ENCODE peak calls at places on chromosomes 12 and 14, in nine cellular contexts. X is transverse colon, Y is uterus, Q is tibial nerve, A is heart left ventricle, M is endothelial cell of umbilical vein, T is adipocyte, H is mucosa of descending colon, J is fibroblast of lung. V is an unnamed sample.

GRCh38 chr12:72272731-72273498 is 745 bp downstream of the TRHDE start:
- DNase-seq in X (no peak), Y (peak; percentile 19), Q (no peak), A (no peak), M (no peak), T (peak; percentile 66), H (no peak), J (peak; percentile 70), V (no peak)

GRCh38 chr14:64958743-64959142 is 13.4 kb downstream of the RAB15 start:
- DNase-seq in X (no peak), Y (no peak), Q (no peak), A (no peak), M (no peak), T (no peak), H (no peak), J (no peak), V (peak; percentile 1)

GRCh38 chr12:32488132-32488531 is 88.8 kb downstream of the FGD4 start:
- DNase-seq in X (no peak), Y (no peak), Q (no peak), A (no peak), M (no peak), T (no peak), H (no peak), J (no peak), V (no peak)

GRCh38 chr14:98909251-98909944 is 362.6 kb downstream of the BCL11B start:
- DNase-seq in X (no peak), Y (no peak), Q (no peak), A (no peak), M (no peak), T (no peak), H (no peak), J (peak; percentile 80), V (no peak)

GRCh38 chr14:104341532-104342434 is 203.4 kb downstream of the KIF26A start:
- DNase-seq in X (peak; percentile 87), Y (peak; percentile 12), Q (no peak), A (no peak), M (peak; percentile 40), T (no peak), H (peak; percentile 86), J (no peak), V (no peak)

GRCh38 chr12:18079541-18080230 is 10.3 kb downstream of the RERGL start:
- DNase-seq in X (no peak), Y (no peak), Q (no peak), A (no peak), M (no peak), T (no peak), H (no peak), J (no peak), V (no peak)

GRCh38 chr14:68191567-68192321 is 372.2 kb downstream of the RAD51B start:
- DNase-seq in X (no peak), Y (peak; percentile 52), Q (no peak), A (no peak), M (no peak), T (no peak), H (peak; percentile 55), J (peak; percentile 63), V (no peak)

GRCh38 chr14:75428230-75429104 is 645 bp downstream of the JDP2 start:
- DNase-seq in X (peak; percentile 63), Y (peak; percentile 43), Q (no peak), A (peak; percentile 60), M (no peak), T (peak; percentile 59), H (peak; percentile 64), J (peak; percentile 32), V (no peak)

GRCh38 chr12:6372403-6373003 is 2.9 kb downstream of the SCNN1A start:
- DNase-seq in X (peak; percentile 56), Y (no peak), Q (no peak), A (no peak), M (peak; percentile 58), T (peak; percentile 80), H (no peak), J (peak; percentile 87), V (no peak)

GRCh38 chr12:5745251-5745888 is 199.7 kb downstream of the ANO2 start:
- DNase-seq in X (peak; percentile 68), Y (no peak), Q (peak; percentile 40), A (peak; percentile 72), M (peak; percentile 93), T (peak; percentile 71), H (peak; percentile 88), J (peak; percentile 30), V (no peak)

GRCh38 chr14:82445810-82446575 is 912.3 kb upstream of the SEL1L start:
- DNase-seq in X (no peak), Y (no peak), Q (no peak), A (no peak), M (no peak), T (no peak), H (no peak), J (no peak), V (no peak)

GRCh38 chr12:14325716-14326343 is 39.7 kb upstream of the ATF7IP start:
- DNase-seq in X (no peak), Y (no peak), Q (no peak), A (no peak), M (no peak), T (no peak), H (no peak), J (no peak), V (no peak)

GRCh38 chr12:89135976-89136634 is 216.2 kb downstream of the DUSP6 start:
- DNase-seq in X (no peak), Y (no peak), Q (no peak), A (no peak), M (no peak), T (no peak), H (no peak), J (peak; percentile 66), V (no peak)
- H3K4me1 ChIP-seq in X (no peaks in the 10 kb centered on the region), Y (no peaks in the 10 kb centered on the region), Q (no peaks in the 10 kb centered on the region), A (peaks cover 22% of the 10 kb centered on the region), M (peaks cover 17% of the 10 kb centered on the region), T (no peaks in the 10 kb centered on the region), H (no peaks in the 10 kb centered on the region), J (no peaks in the 10 kb centered on the region), V (no peaks in the 10 kb centered on the region)

DNA sequence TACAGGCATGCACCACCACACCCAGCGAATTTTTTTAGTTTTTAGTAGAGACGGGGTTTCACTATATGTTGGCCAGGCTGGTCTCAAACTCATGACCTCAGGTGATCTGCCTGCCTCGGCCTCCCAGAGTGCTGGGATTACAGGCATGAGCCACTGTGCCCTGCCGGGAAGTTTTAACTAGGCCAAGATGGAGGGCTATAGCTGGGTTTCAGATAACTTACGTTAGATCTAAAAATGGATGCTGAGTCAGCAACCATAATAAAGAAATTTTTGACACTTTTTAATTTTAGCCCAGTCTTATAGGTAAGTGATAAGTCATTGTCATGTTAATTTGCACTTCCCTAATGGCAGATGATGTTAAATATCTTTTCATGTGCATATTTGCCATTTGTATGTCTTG is 14.4 kb downstream of the ZDHHC17 start:
- DNase-seq in X (no peak), Y (no peak), Q (no peak), A (no peak), M (no peak), T (no peak), H (no peak), J (no peak), V (no peak)
- H3K4me1 ChIP-seq in X (peaks cover 25% of the 10 kb centered on the region), Y (no peaks in the 10 kb centered on the region), Q (peaks cover 10% of the 10 kb centered on the region), A (peaks cover 39% of the 10 kb centered on the region), M (no peaks in the 10 kb centered on the region), T (no peaks in the 10 kb centered on the region), H (peaks cover 6% of the 10 kb centered on the region), J (no peaks in the 10 kb centered on the region), V (peaks cover 13% of the 10 kb centered on the region)

GRCh38 chr14:103073367-103073875 is 10.6 kb upstream of the LBHD2 start:
- DNase-seq in X (no peak), Y (no peak), Q (no peak), A (no peak), M (no peak), T (no peak), H (no peak), J (no peak), V (no peak)
- H3K4me1 ChIP-seq in X (peaks cover 48% of the 10 kb centered on the region), Y (peaks cover 11% of the 10 kb centered on the region), Q (peaks cover 15% of the 10 kb centered on the region), A (peaks cover 22% of the 10 kb centered on the region), M (peaks cover 8% of the 10 kb centered on the region), T (peaks cover 40% of the 10 kb centered on the region), H (peaks cover 27% of the 10 kb centered on the region), J (peaks cover 4% of the 10 kb centered on the region), V (no peaks in the 10 kb centered on the region)

DNA sequence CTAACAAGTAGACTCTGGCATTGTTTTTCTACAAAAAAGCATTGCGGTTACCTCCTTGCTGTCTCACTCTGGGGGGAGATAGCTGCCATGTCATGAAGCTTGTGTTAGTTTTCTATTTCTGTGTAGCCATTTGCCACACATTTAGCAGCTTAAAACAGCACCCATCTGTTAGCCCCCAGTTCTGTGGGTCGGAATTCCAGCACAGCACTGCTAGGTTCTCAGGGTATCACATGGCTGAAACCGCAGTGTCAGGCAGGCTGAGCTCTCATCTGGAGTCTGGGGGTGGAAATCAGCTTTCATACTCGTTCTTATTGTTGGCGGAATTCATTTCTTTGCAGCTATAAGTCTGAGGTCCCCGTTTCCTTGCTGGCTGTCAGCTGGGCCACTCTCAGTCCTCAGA is 19.9 kb upstream of the STXBP6 start:
- DNase-seq in X (no peak), Y (no peak), Q (no peak), A (no peak), M (no peak), T (no peak), H (no peak), J (no peak), V (no peak)
- H3K4me1 ChIP-seq in X (no peaks in the 10 kb centered on the region), Y (no peaks in the 10 kb centered on the region), Q (no peaks in the 10 kb centered on the region), A (no peaks in the 10 kb centered on the region), M (no peaks in the 10 kb centered on the region), T (no peaks in the 10 kb centered on the region), H (no peaks in the 10 kb centered on the region), J (no peaks in the 10 kb centered on the region), V (no peaks in the 10 kb centered on the region)